ENCODE peak calls at places on chromosomes 1 and 21, in eight cellular contexts. D, M, H, A, N, P, L and S are unnamed samples.

GRCh38 chr1:51642739-51643142 is 25.8 kb downstream of the OSBPL9 start:
- DNase-seq in M (no peak), L (no peak), P (peak), N (no peak), H (no peak), D (peak), A (peak), S (no peak)

GRCh38 chr1:173112129-173112528 is 61.4 kb upstream of the TNFSF18 start:
- DNase-seq in M (no peak), D (no peak), P (no peak), L (no peak), A (no peak), H (no peak), N (no peak), S (no peak)

GRCh38 chr1:42684139-42684538 is 1.9 kb downstream of the YBX1 start:
- DNase-seq in P (no peak), H (no peak), M (no peak), N (no peak), D (no peak), L (no peak), A (no peak), S (no peak)

GRCh38 chr1:179253286-179253972 is 24.0 kb upstream of the ABL2 start:
- DNase-seq in L (no peak), H (no peak), D (no peak), N (no peak), M (no peak), A (no peak), P (no peak), S (no peak)

GRCh38 chr21:42120056-42120903 is 49.2 kb downstream of the UMODL1 start:
- DNase-seq in H (no peak), A (no peak), L (no peak), D (no peak), P (no peak), M (peak), N (no peak), S (no peak)

GRCh38 chr21:14405225-14405624 is 22.3 kb upstream of the HSPA13 start:
- DNase-seq in M (no peak), D (no peak), P (no peak), N (no peak), H (no peak), A (no peak), L (no peak), S (no peak)

GRCh38 chr1:177959793-177960515 is 9.9 kb downstream of the SEC16B start:
- DNase-seq in H (peak), N (no peak), P (peak), M (peak), D (no peak), L (no peak), A (peak), S (peak)

GRCh38 chr1:95309031-95309459 is 75.0 kb downstream of the RWDD3 start:
- DNase-seq in N (no peak), H (peak), D (no peak), P (no peak), M (peak), L (no peak), A (peak), S (no peak)

GRCh38 chr1:157580179-157580827 is 17.6 kb downstream of the FCRL4 start:
- DNase-seq in M (peak), A (peak), D (no peak), L (peak), N (no peak), P (peak), H (peak), S (peak)

GRCh38 chr1:1471389-1472045 is at the start of gene ATAD3B:
- DNase-seq in D (peak), P (peak), L (peak), N (peak), H (peak), M (peak), A (peak), S (peak)

GRCh38 chr1:14604414-14604813 is 5.9 kb downstream of the KAZN start:
- DNase-seq in D (no peak), P (no peak), L (no peak), H (no peak), A (no peak), M (no peak), N (no peak), S (no peak)

GRCh38 chr1:173038875-173039554 is 11.7 kb downstream of the TNFSF18 start:
- DNase-seq in M (no peak), D (no peak), P (no peak), L (no peak), N (no peak), H (no peak), A (no peak), S (no peak)

GRCh38 chr1:53860967-53861411 is 22.9 kb upstream of the NDC1 start:
- DNase-seq in M (peak), N (no peak), H (peak), D (no peak), P (peak), L (peak), A (peak), S (peak)

GRCh38 chr1:154342132-154342531 is 16.8 kb downstream of the ATP8B2 start:
- DNase-seq in H (no peak), P (no peak), D (no peak), M (no peak), L (no peak), A (no peak), N (no peak), S (no peak)

GRCh38 chr1:9240914-9241820 is 6.6 kb downstream of the H6PD start:
- DNase-seq in M (no peak), L (no peak), P (no peak), D (no peak), A (no peak), N (no peak), H (no peak), S (no peak)

GRCh38 chr1:8525291-8526275 is 207.7 kb downstream of the SLC45A1 start:
- DNase-seq in H (peak), L (no peak), D (peak), N (peak), M (peak), P (peak), A (peak), S (no peak)

GRCh38 chr1:86703696-86704455 is 500 bp upstream of the SH3GLB1 start:
- DNase-seq in L (peak), H (no peak), P (no peak), D (no peak), M (peak), A (no peak), N (no peak), S (no peak)

GRCh38 chr1:50681931-50682330 is 258.7 kb upstream of the DMRTA2 start:
- DNase-seq in H (no peak), A (no peak), M (no peak), L (no peak), N (no peak), P (no peak), D (peak), S (no peak)

GRCh38 chr1:245614986-245615385 is 460.2 kb downstream of the KIF26B start:
- DNase-seq in A (no peak), M (no peak), D (no peak), L (no peak), H (peak), P (no peak), N (no peak), S (no peak)

GRCh38 chr1:32798191-32798590 is 19.0 kb downstream of the YARS1 start:
- DNase-seq in M (no peak), A (no peak), H (no peak), P (peak), D (peak), N (no peak), L (no peak), S (no peak)

GRCh38 chr1:44543064-44543815 is 131.0 kb downstream of the TMEM53 start:
- DNase-seq in N (no peak), L (no peak), D (no peak), H (peak), P (no peak), M (no peak), A (no peak), S (no peak)